ENCODE peak calls at places on chromosomes 6 and 20, in six cellular contexts. P is NCI-H748 treated with DMSO at 0.1 percent for 48 hours, Z is GM10248, K is H54, Q is GM12865, G is spleen. T is an unnamed sample.

GRCh38 chr20:57959018-57959417 is 249.2 kb upstream of the PMEPA1 start:
- DNase-seq in P (no peak), Z (no peak), K (no peak), Q (no peak), G (no peak), T (no peak)

GRCh38 chr6:47073125-47074110 is 31.3 kb upstream of the ADGRF1 start:
- DNase-seq in P (no peak), Z (no peak), K (peak; percentile 14), Q (no peak), G (no peak), T (no peak)

GRCh38 chr6:151723152-151723551 is 84.3 kb upstream of the ESR1 start:
- DNase-seq in P (no peak), Z (peak; percentile 43), K (no peak), Q (peak; percentile 21), G (no peak), T (peak; percentile 45)

GRCh38 chr20:59240006-59240405 is 60.4 kb upstream of the EDN3 start:
- DNase-seq in P (no peak), Z (no peak), K (no peak), Q (no peak), G (no peak), T (no peak)

GRCh38 chr6:70254784-70255183 is 48.1 kb downstream of the COL9A1 start:
- DNase-seq in P (no peak), Z (no peak), K (no peak), Q (no peak), G (no peak), T (no peak)

GRCh38 chr6:101666256-101666655 is 272.7 kb downstream of the GRIK2 start:
- DNase-seq in P (no peak), Z (no peak), K (peak; percentile 9), Q (no peak), G (no peak), T (no peak)

GRCh38 chr6:163438940-163439335 is 24.4 kb downstream of the QKI start:
- DNase-seq in P (peak; percentile 20), Z (no peak), K (no peak), Q (peak; percentile 30), G (peak; percentile 76), T (no peak)

GRCh38 chr20:3000852-3001523 is 42.4 kb upstream of the GNRH2 start:
- DNase-seq in P (peak; percentile 58), Z (peak; percentile 35), K (no peak), Q (peak; percentile 55), G (no peak), T (peak; percentile 53)

GRCh38 chr6:39343461-39343870 is 21.0 kb upstream of the KCNK16 start:
- DNase-seq in P (no peak), Z (no peak), K (no peak), Q (no peak), G (peak; percentile 76), T (no peak)

GRCh38 chr6:169121013-169121412 is 132.6 kb downstream of the THBS2 start:
- DNase-seq in P (no peak), Z (no peak), K (no peak), Q (no peak), G (no peak), T (no peak)

GRCh38 chr20:61736001-61736635 is 329.6 kb downstream of the TAF4 start:
- DNase-seq in P (no peak), Z (no peak), K (no peak), Q (no peak), G (peak; percentile 24), T (no peak)

GRCh38 chr6:47780510-47781356 is 1.1 kb upstream of the OPN5 start:
- DNase-seq in P (peak; percentile 84), Z (peak; percentile 44), K (peak; percentile 50), Q (peak; percentile 64), G (no peak), T (peak; percentile 36)

GRCh38 chr6:1212919-1213318 is 99.0 kb upstream of the FOXQ1 start:
- DNase-seq in P (no peak), Z (no peak), K (no peak), Q (no peak), G (no peak), T (no peak)

GRCh38 chr20:25058051-25058796 is at the start of gene ACSS1:
- DNase-seq in P (no peak), Z (peak; percentile 85), K (no peak), Q (peak; percentile 94), G (peak; percentile 96), T (peak; percentile 89)

GRCh38 chr6:165646484-165646883 is 16.6 kb downstream of the PDE10A start:
- DNase-seq in P (no peak), Z (no peak), K (no peak), Q (no peak), G (no peak), T (no peak)

GRCh38 chr6:13641315-13641714 is 26.2 kb downstream of the NOL7 start:
- DNase-seq in P (no peak), Z (no peak), K (no peak), Q (no peak), G (no peak), T (no peak)

GRCh38 chr20:58512808-58513552 is 2.2 kb downstream of the APCDD1L start:
- DNase-seq in P (no peak), Z (no peak), K (no peak), Q (no peak), G (no peak), T (no peak)

GRCh38 chr6:157455731-157456523 is 74.9 kb downstream of the ZDHHC14 start:
- DNase-seq in P (no peak), Z (no peak), K (no peak), Q (no peak), G (no peak), T (no peak)

GRCh38 chr6:130997061-130997753 is 65.8 kb downstream of the EPB41L2 start:
- DNase-seq in P (no peak), Z (no peak), K (no peak), Q (no peak), G (no peak), T (no peak)

GRCh38 chr6:3592371-3592941 is 135.6 kb upstream of the SLC22A23 start:
- DNase-seq in P (no peak), Z (no peak), K (peak; percentile 60), Q (no peak), G (no peak), T (no peak)

GRCh38 chr6:157449610-157450009 is 68.6 kb downstream of the ZDHHC14 start:
- DNase-seq in P (no peak), Z (no peak), K (no peak), Q (no peak), G (no peak), T (no peak)